ENCODE peak calls at places on chromosome X, in nine cellular contexts. X, U, J, V, T, D, A, C and H are unnamed samples.

GRCh38 chrX:129876734-129877395 is 29.1 kb upstream of the UTP14A start:
- DNase-seq in A (no peak), T (no peak), U (peak; percentile 58), V (no peak), C (no peak), X (no peak), D (no peak), J (peak; percentile 6), H (peak; percentile 3)

GRCh38 chrX:22686138-22686541 is 313.6 kb upstream of the DDX53 start:
- DNase-seq in J (peak; percentile 40), C (peak; percentile 31), T (no peak), D (no peak), U (no peak), V (no peak), X (no peak), A (no peak), H (peak; percentile 73)

GRCh38 chrX:114712466-114712865 is 128.6 kb downstream of the HTR2C start:
- DNase-seq in T (no peak), U (no peak), D (no peak), J (no peak), X (no peak), C (no peak), A (no peak), V (no peak), H (no peak)

GRCh38 chrX:2901367-2902036 is 27.6 kb downstream of the ARSD start:
- DNase-seq in J (peak; percentile 16), T (no peak), V (no peak), D (no peak), A (no peak), C (no peak), X (no peak), U (no peak), H (no peak)

GRCh38 chrX:28668303-28668702 is 81.1 kb downstream of the IL1RAPL1 start:
- DNase-seq in V (no peak), C (no peak), J (no peak), U (no peak), X (no peak), A (no peak), D (no peak), T (no peak), H (no peak)

GRCh38 chrX:39451061-39451460 is 646.7 kb downstream of the BCOR start:
- DNase-seq in T (no peak), C (no peak), D (no peak), A (no peak), X (peak; percentile 30), V (no peak), J (no peak), U (no peak), H (no peak)

GRCh38 chrX:20063716-20064351 is 52.9 kb downstream of the MAP7D2 start:
- DNase-seq in U (peak; percentile 52), J (no peak), T (no peak), C (no peak), X (no peak), V (no peak), D (no peak), A (no peak), H (no peak)

GRCh38 chrX:129678176-129678880 is 23.6 kb upstream of the APLN start:
- DNase-seq in D (peak; percentile 46), T (peak; percentile 27), J (no peak), U (no peak), A (no peak), X (no peak), V (peak; percentile 24), C (peak; percentile 14), H (no peak)

GRCh38 chrX:54786972-54787371 is 11.1 kb downstream of the ITIH6 start:
- DNase-seq in U (peak; percentile 22), D (peak; percentile 35), T (no peak), X (peak; percentile 16), C (no peak), V (peak; percentile 1), J (no peak), A (no peak), H (no peak)

GRCh38 chrX:23756165-23756564 is 13.1 kb upstream of the ACOT9 start:
- DNase-seq in U (peak; percentile 30), V (peak; percentile 42), T (peak; percentile 28), C (peak; percentile 44), A (peak; percentile 27), X (peak; percentile 60), D (peak; percentile 65), J (peak; percentile 35), H (no peak)

GRCh38 chrX:46574941-46575381 is 1.4 kb downstream of the CHST7 start:
- DNase-seq in T (no peak), V (peak; percentile 29), J (no peak), C (no peak), D (no peak), A (no peak), X (peak; percentile 44), U (no peak), H (no peak)

GRCh38 chrX:56764975-56765791 is 36.1 kb downstream of the NBDY start:
- DNase-seq in U (no peak), T (no peak), D (no peak), A (peak; percentile 16), J (no peak), V (no peak), X (no peak), C (no peak), H (no peak)

GRCh38 chrX:20437678-20438077 is 171.0 kb upstream of the RPS6KA3 start:
- DNase-seq in V (no peak), J (no peak), C (no peak), A (no peak), X (no peak), T (no peak), D (peak; percentile 21), U (no peak), H (no peak)

GRCh38 chrX:50536955-50537354 is 66.3 kb upstream of the DGKK start:
- DNase-seq in J (peak; percentile 55), X (no peak), T (no peak), A (no peak), D (no peak), V (no peak), U (no peak), C (no peak), H (no peak)

GRCh38 chrX:43958529-43958928 is 14.7 kb downstream of the NDP start:
- DNase-seq in C (peak; percentile 35), V (no peak), U (peak; percentile 77), D (peak; percentile 75), J (peak; percentile 63), T (no peak), X (peak; percentile 18), A (no peak), H (peak; percentile 72)

GRCh38 chrX:35809816-35810215 is 11.7 kb downstream of the MAGEB16 start:
- DNase-seq in T (no peak), D (no peak), A (no peak), V (no peak), C (no peak), X (no peak), J (no peak), U (no peak), H (no peak)

GRCh38 chrX:2767631-2768455 is 16.0 kb downstream of the XG start:
- DNase-seq in T (no peak), V (no peak), X (no peak), C (peak; percentile 36), A (no peak), J (peak; percentile 84), D (peak; percentile 49), U (peak; percentile 21), H (peak; percentile 41)

GRCh38 chrX:148501121-148502066 is 977 bp downstream of the AFF2 start:
- DNase-seq in J (no peak), V (no peak), U (no peak), D (no peak), A (no peak), X (peak; percentile 49), T (no peak), C (peak; percentile 1), H (no peak)

GRCh38 chrX:150635952-150636351 is 57.2 kb upstream of the MTMR1 start:
- DNase-seq in J (no peak), U (peak; percentile 89), T (no peak), V (no peak), C (no peak), X (no peak), D (no peak), A (no peak), H (peak; percentile 65)

GRCh38 chrX:35842657-35843056 is 44.5 kb downstream of the MAGEB16 start:
- DNase-seq in D (no peak), X (no peak), A (no peak), V (no peak), T (no peak), C (no peak), J (peak; percentile 84), U (no peak), H (no peak)

GRCh38 chrX:118254611-118255010 is 91.3 kb upstream of the WDR44 start:
- DNase-seq in V (no peak), X (peak; percentile 71), A (peak; percentile 47), J (peak; percentile 53), U (peak; percentile 42), D (peak; percentile 29), T (no peak), C (peak; percentile 23), H (peak; percentile 26)

GRCh38 chrX:102651968-102652744 is 873 bp downstream of the GPRASP1 start:
- DNase-seq in U (peak; percentile 17), T (no peak), D (peak; percentile 14), V (peak; percentile 24), A (no peak), X (peak; percentile 19), J (no peak), C (peak; percentile 43), H (no peak)